ENCODE peak calls at places on chromosomes 12 and 14, in ten cellular contexts. S, A, E, P, L, I, B, T, V and O are unnamed samples.

GRCh38 chr14:101028971-101029667 is 125.6 kb upstream of the RTL1 start:
- DNase-seq in S (no peak), A (no peak), E (no peak), P (no peak), L (no peak), I (no peak), B (no peak), T (no peak), V (no peak), O (no peak)

GRCh38 chr12:68609955-68610434 is 704 bp upstream of the RAP1B start:
- DNase-seq in S (no peak), A (no peak), E (no peak), P (peak; percentile 65), L (peak; percentile 37), I (no peak), B (no peak), T (no peak), V (no peak), O (no peak)

GRCh38 chr12:6947615-6948014 is 3.5 kb upstream of the PTPN6 start:
- DNase-seq in S (no peak), A (no peak), E (no peak), P (no peak), L (no peak), I (no peak), B (no peak), T (no peak), V (no peak), O (no peak)

GRCh38 chr14:22928237-22929103 is 706 bp downstream of the PRMT5 start:
- DNase-seq in S (no peak), A (no peak), E (no peak), P (peak; percentile 5), L (peak; percentile 16), I (no peak), B (no peak), T (no peak), V (no peak), O (no peak)

GRCh38 chr12:131867891-131868675 is 26.3 kb upstream of the ULK1 start:
- DNase-seq in S (no peak), A (no peak), E (no peak), P (no peak), L (no peak), I (no peak), B (no peak), T (no peak), V (no peak), O (no peak)

GRCh38 chr12:6769003-6769389 is 2.8 kb downstream of the PTMS start:
- DNase-seq in S (no peak), A (peak; percentile 97), E (no peak), P (peak; percentile 91), L (no peak), I (no peak), B (no peak), T (no peak), V (peak; percentile 16), O (no peak)

GRCh38 chr12:125280482-125281377 is 215.5 kb downstream of the AACS start:
- DNase-seq in S (no peak), A (no peak), E (no peak), P (no peak), L (no peak), I (no peak), B (no peak), T (no peak), V (no peak), O (no peak)

GRCh38 chr12:60168441-60168840 is 572.6 kb downstream of the SLC16A7 start:
- DNase-seq in S (no peak), A (no peak), E (no peak), P (no peak), L (no peak), I (no peak), B (no peak), T (no peak), V (no peak), O (no peak)

GRCh38 chr12:119036878-119037493 is 55.6 kb downstream of the SRRM4 start:
- DNase-seq in S (no peak), A (peak; percentile 57), E (no peak), P (peak; percentile 44), L (peak; percentile 28), I (no peak), B (peak; percentile 54), T (no peak), V (no peak), O (no peak)